ENCODE peak calls at places on chromosomes 12 and 14, in five cellular contexts. A is A549, B is transverse colon, C is astrocyte of the spinal cord, K is AG10803. D is an unnamed sample.
A peak's percentile ranks its signal among the peaks of the same experiment; 100 is the strongest.

GRCh38 chr12:6917491-6918231 is 3.3 kb downstream of the ENO2 start:
- DNase-seq in A (no peak), B (no peak), C (peak; percentile 70), K (no peak), D (no peak)

GRCh38 chr14:105846312-105846711 is 319.9 kb downstream of the TMEM121 start:
- DNase-seq in A (no peak), B (no peak), C (no peak), K (no peak), D (no peak)

GRCh38 chr12:90510948-90511347 is 444.0 kb downstream of the CCER1 start:
- DNase-seq in A (no peak), B (no peak), C (peak; percentile 38), K (peak; percentile 39), D (peak; percentile 70)

GRCh38 chr14:45426685-45427282 is 173.8 kb upstream of the MIS18BP1 start:
- DNase-seq in A (peak; percentile 11), B (no peak), C (peak; percentile 50), K (peak; percentile 25), D (no peak)

GRCh38 chr12:53056296-53056695 is 6.4 kb downstream of the TNS2 start:
- DNase-seq in A (no peak), B (peak; percentile 4), C (no peak), K (no peak), D (no peak)

GRCh38 chr14:98819132-98819866 is 452.7 kb downstream of the BCL11B start:
- DNase-seq in A (no peak), B (no peak), C (no peak), K (no peak), D (no peak)

GRCh38 chr12:12551115-12551514 is 11.5 kb downstream of the DUSP16 start:
- DNase-seq in A (no peak), B (no peak), C (no peak), K (no peak), D (no peak)

GRCh38 chr14:97113339-97113738 is 316.2 kb downstream of the VRK1 start:
- DNase-seq in A (no peak), B (no peak), C (no peak), K (peak; percentile 18), D (no peak)

GRCh38 chr12:4118017-4118510 is 155.5 kb upstream of the CCND2 start:
- DNase-seq in A (no peak), B (peak; percentile 80), C (peak; percentile 34), K (peak; percentile 37), D (no peak)

GRCh38 chr12:111457071-111457470 is 51.3 kb downstream of the SH2B3 start:
- DNase-seq in A (no peak), B (no peak), C (no peak), K (no peak), D (no peak)

GRCh38 chr12:1937481-1938224 is 19.2 kb upstream of the CACNA2D4 start:
- DNase-seq in A (no peak), B (no peak), C (no peak), K (no peak), D (no peak)

GRCh38 chr14:97827746-97828145 is 1030.6 kb downstream of the VRK1 start:
- DNase-seq in A (no peak), B (no peak), C (no peak), K (no peak), D (no peak)

GRCh38 chr12:108568653-108569154 is 6.3 kb downstream of the ISCU start:
- DNase-seq in A (no peak), B (peak; percentile 57), C (no peak), K (no peak), D (no peak)

GRCh38 chr14:53538316-53538851 is 385.3 kb upstream of the DDHD1 start:
- DNase-seq in A (no peak), B (no peak), C (no peak), K (peak; percentile 62), D (no peak)

GRCh38 chr12:46222642-46223041 is 46.2 kb downstream of the SLC38A1 start:
- DNase-seq in A (no peak), B (no peak), C (no peak), K (no peak), D (no peak)

GRCh38 chr12:100221523-100221922 is 20.9 kb downstream of the ACTR6 start:
- DNase-seq in A (no peak), B (no peak), C (no peak), K (no peak), D (no peak)

GRCh38 chr12:131235871-131236271 is 282.2 kb downstream of the ADGRD1 start:
- DNase-seq in A (no peak), B (no peak), C (no peak), K (no peak), D (no peak)

GRCh38 chr12:50440288-50440687 is 39.6 kb downstream of the LARP4 start:
- DNase-seq in A (no peak), B (no peak), C (no peak), K (no peak), D (no peak)

GRCh38 chr12:75703131-75703530 is 191.7 kb upstream of the KRR1 start:
- DNase-seq in A (no peak), B (no peak), C (no peak), K (no peak), D (no peak)

GRCh38 chr14:90775441-90775840 is 40.8 kb downstream of the TTC7B start:
- DNase-seq in A (no peak), B (no peak), C (no peak), K (no peak), D (no peak)

GRCh38 chr12:1896964-1897363 is 21.5 kb downstream of the CACNA2D4 start:
- DNase-seq in A (no peak), B (no peak), C (no peak), K (no peak), D (no peak)

GRCh38 chr12:103680591-103681065 is 93.6 kb downstream of the STAB2 start:
- DNase-seq in A (no peak), B (peak; percentile 38), C (no peak), K (no peak), D (no peak)

GRCh38 chr12:126860210-126860609 is 1406.8 kb upstream of the TMEM132C start:
- DNase-seq in A (no peak), B (no peak), C (no peak), K (no peak), D (no peak)

GRCh38 chr12:129997239-129997638 is 93.4 kb upstream of the TMEM132D start:
- DNase-seq in A (no peak), B (no peak), C (no peak), K (no peak), D (no peak)

GRCh38 chr14:102462391-102462790 is 47.2 kb downstream of the ANKRD9 start:
- DNase-seq in A (no peak), B (no peak), C (no peak), K (no peak), D (no peak)

GRCh38 chr12:79927772-79928474 is 7.0 kb downstream of the PPP1R12A start:
- DNase-seq in A (no peak), B (no peak), C (no peak), K (peak; percentile 62), D (no peak)

GRCh38 chr14:93011650-93012317 is 88.8 kb downstream of the CHGA start:
- DNase-seq in A (no peak), B (no peak), C (no peak), K (no peak), D (no peak)
- H3K4me3 ChIP-seq in A (no peak overlapping the region), B (no peak overlapping the region), C (no peak overlapping the region), K (no peak overlapping the region), D (no peak overlapping the region)

DNA sequence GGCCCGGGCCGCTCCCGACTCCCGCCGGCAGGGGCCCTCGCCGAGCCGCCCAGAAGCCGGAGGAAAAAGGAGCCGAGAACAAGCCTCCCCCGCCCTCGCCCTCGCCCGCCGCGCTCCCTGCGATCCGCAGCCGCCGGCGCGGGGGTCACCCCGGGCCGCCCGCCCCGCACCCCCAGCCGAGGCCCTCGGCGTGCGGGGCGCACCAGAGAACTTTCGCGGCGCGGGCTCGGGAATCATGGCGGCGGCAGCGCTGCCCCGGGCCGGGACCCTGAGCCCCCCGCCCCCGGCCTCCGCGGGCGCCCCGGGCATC is 519 bp downstream of the CDK2AP1 start:
- DNase-seq in A (peak; percentile 76), B (peak; percentile 81), C (peak; percentile 45), K (peak; percentile 55), D (no peak)
- TF ChIP-seq CTCF in A (peak; percentile 71), B (peak; percentile 50), C (peak; percentile 45), K (peak; percentile 35), D (peak; percentile 21)

DNA sequence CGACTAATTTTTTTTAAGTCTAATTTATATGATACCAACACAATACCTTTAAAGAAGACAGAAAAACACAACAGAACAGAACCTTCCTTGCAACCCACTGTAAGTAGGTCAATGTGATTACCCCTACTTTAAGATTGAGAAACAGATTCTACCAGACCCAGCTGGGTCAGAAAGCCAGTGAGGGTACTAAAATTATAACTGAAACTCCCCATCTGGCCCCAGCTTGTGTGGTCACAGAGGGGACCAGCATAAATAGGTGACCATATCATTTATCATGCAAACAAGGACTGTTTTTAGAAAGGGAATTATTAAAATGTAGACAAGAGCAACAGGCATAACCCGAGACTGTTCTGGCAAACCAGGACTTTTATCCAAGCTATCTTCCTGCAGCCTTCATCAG is 30.1 kb upstream of the FRMD6 start:
- DNase-seq in A (no peak), B (peak; percentile 14), C (no peak), K (no peak), D (no peak)
- H3K4me3 ChIP-seq in A (no peak overlapping the region), B (no peak overlapping the region), C (no peak overlapping the region), K (no peak overlapping the region), D (no peak overlapping the region)

GRCh38 chr12:115918763-115919162 is 358.7 kb downstream of the MED13L start:
- DNase-seq in A (no peak), B (no peak), C (no peak), K (no peak), D (no peak)

GRCh38 chr12:115926037-115926670 is 351.3 kb downstream of the MED13L start:
- DNase-seq in A (no peak), B (no peak), C (no peak), K (no peak), D (no peak)

GRCh38 chr12:115923851-115924250 is 353.6 kb downstream of the MED13L start:
- DNase-seq in A (no peak), B (no peak), C (no peak), K (no peak), D (no peak)

GRCh38 chr12:115920395-115921183 is 356.9 kb downstream of the MED13L start:
- DNase-seq in A (no peak), B (no peak), C (peak; percentile 16), K (peak; percentile 67), D (no peak)

DNA sequence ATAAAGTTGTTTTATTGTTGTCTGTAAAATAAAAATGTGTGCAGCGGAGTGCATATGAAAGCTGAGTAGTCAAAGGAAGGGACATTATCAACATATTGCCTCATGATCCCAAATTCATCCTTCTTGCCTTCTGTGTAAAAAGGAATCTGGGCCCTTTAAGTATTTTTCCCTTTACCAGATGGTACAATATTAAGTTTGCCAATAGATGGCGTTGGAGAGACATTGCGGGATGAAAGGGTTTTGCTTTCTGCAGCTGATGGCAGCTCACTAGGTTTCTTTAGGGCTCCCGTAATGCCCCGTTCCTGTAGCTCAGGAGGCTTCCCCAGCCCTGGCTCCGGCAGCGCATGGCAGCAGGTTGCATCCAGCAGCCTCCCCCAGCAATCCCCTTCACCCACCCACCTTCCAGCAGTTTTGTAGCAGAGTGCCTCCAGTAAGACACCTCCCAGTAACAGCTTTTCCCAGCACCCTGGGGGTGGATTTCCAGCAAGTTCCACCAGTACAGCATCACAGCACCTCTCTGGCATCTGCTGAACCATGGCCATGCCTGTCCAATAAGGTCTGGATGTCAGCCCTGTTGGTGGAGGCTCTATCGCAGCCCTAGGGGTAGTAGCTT is 354.4 kb downstream of the MED13L start:
- DNase-seq in A (peak; percentile 40), B (no peak), C (peak; percentile 7), K (no peak), D (no peak)
- TF ChIP-seq CTCF in A (peak; percentile 37), B (no peak), C (peak; percentile 28), K (peak; percentile 18), D (peak; percentile 3)

GRCh38 chr14:76305474-76305826 is 70.5 kb upstream of the ESRRB start:
- DNase-seq in A (no peak), B (no peak), C (no peak), K (no peak), D (no peak)
- H3K4me3 ChIP-seq in A (no peak overlapping the region), B (no peak overlapping the region), C (no peak overlapping the region), K (no peak overlapping the region), D (no peak overlapping the region)

D was measured in kidney epithelial cell.